ENCODE peak calls at places on chromosomes 13 and 19, in four cellular contexts. One of them, this sample, is unnamed.
A peak's percentile ranks its signal among the peaks of the same experiment; 100 is the strongest.

GRCh38 chr19:31135841-31136240 is 213.4 kb downstream of the TSHZ3 start:
- DNase-seq in A549: no peak
- DNase-seq in prostate gland: no peak
- DNase-seq in pancreas: no peak
- DNase-seq in this sample: no peak

GRCh38 chr13:76921516-76921915 is 26.8 kb upstream of the ACOD1 start:
- DNase-seq in prostate gland: no peak
- DNase-seq in A549: no peak
- DNase-seq in pancreas: no peak
- DNase-seq in this sample: no peak

GRCh38 chr13:33497146-33497845 is 211.7 kb upstream of the STARD13 start:
- DNase-seq in A549: no peak
- DNase-seq in pancreas: no peak
- DNase-seq in prostate gland: no peak
- DNase-seq in this sample: no peak

GRCh38 chr13:85512421-85512820 is 286.8 kb downstream of the SLITRK6 start:
- DNase-seq in prostate gland: no peak
- DNase-seq in A549: peak; percentile 79
- DNase-seq in pancreas: no peak
- DNase-seq in this sample: no peak

GRCh38 chr13:30647420-30647819 is 29.7 kb downstream of the USPL1 start:
- DNase-seq in prostate gland: no peak
- DNase-seq in A549: no peak
- DNase-seq in pancreas: no peak
- DNase-seq in this sample: no peak

GRCh38 chr13:35690546-35690945 is 214.1 kb upstream of the MAB21L1 start:
- DNase-seq in A549: no peak
- DNase-seq in pancreas: no peak
- DNase-seq in prostate gland: no peak
- DNase-seq in this sample: no peak

GRCh38 chr13:90502762-90503161 is 844.7 kb upstream of the MIR17HG start:
- DNase-seq in prostate gland: no peak
- DNase-seq in pancreas: no peak
- DNase-seq in A549: no peak
- DNase-seq in this sample: no peak

GRCh38 chr13:33340631-33341030 is 55.1 kb upstream of the STARD13 start:
- DNase-seq in prostate gland: no peak
- DNase-seq in A549: no peak
- DNase-seq in pancreas: no peak
- DNase-seq in this sample: no peak

GRCh38 chr13:98176777-98177608 is at the start of gene RNF113B:
- DNase-seq in prostate gland: no peak
- DNase-seq in A549: no peak
- DNase-seq in pancreas: peak; percentile 24
- DNase-seq in this sample: no peak

GRCh38 chr13:98207411-98207810 is 30.3 kb upstream of the RNF113B start:
- DNase-seq in pancreas: no peak
- DNase-seq in prostate gland: no peak
- DNase-seq in A549: no peak
- DNase-seq in this sample: no peak

GRCh38 chr13:37914781-37915391 is 45.3 kb upstream of the TRPC4 start:
- DNase-seq in pancreas: no peak
- DNase-seq in prostate gland: no peak
- DNase-seq in A549: no peak
- DNase-seq in this sample: no peak

GRCh38 chr13:47216176-47216822 is 319.4 kb upstream of the HTR2A start:
- DNase-seq in A549: no peak
- DNase-seq in pancreas: no peak
- DNase-seq in prostate gland: no peak
- DNase-seq in this sample: no peak

GRCh38 chr13:53266757-53267156 is 238.1 kb downstream of the OLFM4 start:
- DNase-seq in pancreas: no peak
- DNase-seq in A549: no peak
- DNase-seq in prostate gland: no peak
- DNase-seq in this sample: no peak

GRCh38 chr13:35860661-35861060 is 270.5 kb downstream of the DCLK1 start:
- DNase-seq in A549: no peak
- DNase-seq in pancreas: no peak
- DNase-seq in prostate gland: no peak
- DNase-seq in this sample: no peak

GRCh38 chr19:57075801-57076492 is 43.8 kb upstream of the USP29 start:
- DNase-seq in pancreas: no peak
- DNase-seq in prostate gland: no peak
- DNase-seq in A549: no peak
- DNase-seq in this sample: no peak

GRCh38 chr19:6686628-6686975 is 16.6 kb upstream of the TNFSF14 start:
- DNase-seq in prostate gland: no peak
- DNase-seq in pancreas: no peak
- DNase-seq in A549: no peak
- DNase-seq in this sample: no peak

DNA sequence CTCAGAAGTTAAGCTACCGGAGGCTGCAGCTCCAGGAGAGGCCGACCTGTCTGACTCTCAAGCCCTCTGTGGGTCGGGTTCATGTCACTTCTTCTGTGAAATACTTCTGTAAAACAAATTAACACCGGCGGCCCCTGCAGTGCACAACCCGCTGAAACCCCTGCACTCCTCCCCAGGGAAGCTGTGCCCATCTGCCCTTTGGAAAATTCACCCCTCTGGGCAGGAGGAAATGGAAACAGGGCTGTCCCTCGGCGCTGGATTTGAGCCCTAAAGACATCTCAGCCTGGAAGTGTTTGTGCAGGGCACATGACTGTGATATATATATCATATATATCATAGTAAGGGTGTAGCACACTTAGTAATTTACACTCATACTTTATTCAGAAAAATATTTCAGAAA is 415.3 kb downstream of the IRS2 start:
- DNase-seq in pancreas: no peak
- DNase-seq in A549: no peak
- DNase-seq in prostate gland: no peak
- DNase-seq in this sample: no peak
- H3K4me3 ChIP-seq in pancreas: no peak overlapping the region
- H3K4me3 ChIP-seq in A549: no peak overlapping the region
- H3K4me3 ChIP-seq in prostate gland: no peak overlapping the region
- H3K4me3 ChIP-seq in this sample: no peak overlapping the region

DNA sequence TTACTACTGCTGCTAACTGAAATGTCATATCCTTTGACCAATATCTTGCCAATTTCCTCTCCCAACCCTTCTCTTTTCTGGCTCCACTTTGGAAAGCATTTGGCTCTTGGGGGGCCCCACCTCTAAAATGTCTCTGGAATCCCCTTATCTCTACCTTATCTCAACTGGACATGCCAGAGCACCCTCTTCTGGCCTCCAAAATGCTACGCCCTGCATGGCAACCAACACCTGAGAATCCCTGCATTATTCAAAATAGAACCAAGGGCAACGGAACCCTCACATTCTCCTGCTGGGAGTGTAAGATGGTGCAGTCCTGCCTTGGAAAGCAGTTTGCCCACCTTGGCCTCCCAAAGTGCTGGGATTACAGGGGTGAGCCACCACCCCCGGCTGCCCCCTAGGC is 35.3 kb downstream of the CERS4 start:
- DNase-seq in prostate gland: no peak
- DNase-seq in pancreas: no peak
- DNase-seq in A549: no peak
- DNase-seq in this sample: no peak
- TF ChIP-seq CTCF in prostate gland: no peak
- TF ChIP-seq CTCF in pancreas: no peak
- TF ChIP-seq CTCF in A549: no peak
- TF ChIP-seq CTCF in this sample: no peak

DNA sequence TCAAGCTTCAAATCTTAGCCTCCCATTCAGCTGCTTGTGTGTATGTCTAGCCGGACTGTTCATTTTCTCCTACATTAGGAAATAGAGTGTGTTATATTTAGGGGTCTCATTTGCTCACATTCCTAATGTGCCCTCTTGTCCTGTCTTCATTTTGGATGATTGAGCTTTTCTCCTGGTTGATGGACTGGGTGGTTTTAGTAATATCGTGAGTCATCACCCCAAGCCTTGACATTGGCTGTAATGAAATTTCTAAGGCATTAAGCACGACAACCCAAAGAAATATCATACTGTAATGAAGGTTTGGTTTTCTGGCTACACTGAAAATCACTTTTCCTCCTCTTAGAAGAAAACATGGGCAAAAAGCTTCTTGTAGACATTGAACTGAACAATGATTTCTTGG is 110.7 kb upstream of the WASF3 start:
- DNase-seq in A549: no peak
- DNase-seq in prostate gland: no peak
- DNase-seq in pancreas: no peak
- DNase-seq in this sample: no peak
- H3K4me3 ChIP-seq in A549: no peak overlapping the region
- H3K4me3 ChIP-seq in prostate gland: no peak overlapping the region
- H3K4me3 ChIP-seq in pancreas: no peak overlapping the region
- H3K4me3 ChIP-seq in this sample: no peak overlapping the region

DNA sequence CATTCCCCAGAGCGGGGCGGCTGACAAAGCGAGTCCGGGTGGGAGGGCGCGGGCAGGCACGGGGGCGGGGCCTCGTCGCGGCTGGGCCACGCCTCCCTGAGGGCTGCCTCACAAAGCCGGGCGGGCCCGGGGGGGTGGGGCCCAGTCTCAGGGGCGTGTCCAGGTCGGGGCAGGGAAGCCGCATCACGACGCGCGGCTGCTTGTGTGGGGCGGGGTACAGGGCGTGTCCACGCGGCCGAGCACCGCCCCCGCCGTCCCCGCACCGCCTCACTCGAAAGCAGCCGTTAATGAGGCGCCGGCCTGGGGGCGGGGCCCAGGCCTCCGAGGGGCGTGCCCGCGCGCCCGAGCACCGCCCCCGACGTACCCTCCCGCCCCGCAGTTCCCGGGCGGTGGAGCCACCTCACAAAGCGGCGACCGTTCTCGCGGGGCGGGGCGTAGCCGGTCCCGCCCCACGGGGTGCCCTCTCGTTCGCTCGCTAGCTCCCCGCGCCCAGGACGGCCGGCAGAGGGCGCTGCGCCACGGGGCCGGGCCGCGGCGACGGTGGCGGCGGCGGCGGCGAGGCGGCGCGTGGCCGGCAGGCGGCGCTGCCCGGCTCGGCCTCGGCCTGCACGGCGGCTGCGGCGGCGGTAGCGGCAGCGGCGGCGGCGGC is at the start of gene CARM1:
- DNase-seq in prostate gland: peak; percentile 99
- DNase-seq in pancreas: peak; percentile 100
- DNase-seq in A549: peak; percentile 97
- DNase-seq in this sample: peak; percentile 100
- TF ChIP-seq CTCF in prostate gland: peak; percentile 98
- TF ChIP-seq CTCF in pancreas: peak; percentile 46
- TF ChIP-seq CTCF in A549: peak; percentile 90
- TF ChIP-seq CTCF in this sample: peak; percentile 94

GRCh38 chr19:17406039-17406886 is 833 bp upstream of the BST2 start:
- DNase-seq in A549: no peak
- DNase-seq in pancreas: no peak
- DNase-seq in prostate gland: no peak
- DNase-seq in this sample: no peak
- H3K4me3 ChIP-seq in A549: no peak overlapping the region
- H3K4me3 ChIP-seq in pancreas: peak overlapping the region; percentile 40
- H3K4me3 ChIP-seq in prostate gland: peak overlapping the region; percentile 8
- H3K4me3 ChIP-seq in this sample: peak overlapping the region; percentile 57

GRCh38 chr13:44648392-44649117 is 72.4 kb upstream of the TSC22D1 start:
- DNase-seq in prostate gland: no peak
- DNase-seq in A549: no peak
- DNase-seq in pancreas: no peak
- DNase-seq in this sample: no peak
- TF ChIP-seq CTCF in prostate gland: no peak
- TF ChIP-seq CTCF in A549: peak; percentile 14
- TF ChIP-seq CTCF in pancreas: peak; percentile 20
- TF ChIP-seq CTCF in this sample: no peak

GRCh38 chr19:52211926-52212571 is 22.2 kb downstream of the PPP2R1A start:
- DNase-seq in A549: no peak
- DNase-seq in prostate gland: no peak
- DNase-seq in pancreas: no peak
- DNase-seq in this sample: no peak
- H3K4me3 ChIP-seq in A549: no peak overlapping the region
- H3K4me3 ChIP-seq in prostate gland: no peak overlapping the region
- H3K4me3 ChIP-seq in pancreas: no peak overlapping the region
- H3K4me3 ChIP-seq in this sample: no peak overlapping the region